ENCODE peak calls at places on chromosomes 11 and 22, in five cellular contexts. One of them, this sample, is unnamed. For H3K9me3, the result is how much of the 10 kb centered on the place peaks cover.

GRCh38 chr11:13388741-13389140 is 74.3 kb downstream of the BTBD10 start:
- DNase-seq in adipocyte: no peak
- DNase-seq in adrenal gland: no peak
- DNase-seq in thyroid gland: no peak
- DNase-seq in mesenchymal stem cell: no peak
- DNase-seq in this sample: no peak

GRCh38 chr11:115585361-115586024 is 81.3 kb upstream of the CADM1 start:
- DNase-seq in adipocyte: no peak
- DNase-seq in adrenal gland: no peak
- DNase-seq in thyroid gland: no peak
- DNase-seq in mesenchymal stem cell: no peak
- DNase-seq in this sample: no peak

GRCh38 chr22:37609240-37610152 is 862 bp downstream of the GGA1 start:
- DNase-seq in adipocyte: peak
- DNase-seq in adrenal gland: no peak
- DNase-seq in thyroid gland: peak
- DNase-seq in mesenchymal stem cell: peak
- DNase-seq in this sample: no peak

GRCh38 chr11:64856382-64857227 is 12.2 kb upstream of the CDC42BPG start:
- DNase-seq in adipocyte: peak
- DNase-seq in adrenal gland: peak
- DNase-seq in thyroid gland: peak
- DNase-seq in mesenchymal stem cell: peak
- DNase-seq in this sample: no peak

GRCh38 chr22:25475554-25476022 is 88.9 kb upstream of the GRK3 start:
- DNase-seq in adipocyte: peak
- DNase-seq in adrenal gland: peak
- DNase-seq in thyroid gland: peak
- DNase-seq in mesenchymal stem cell: peak
- DNase-seq in this sample: no peak

GRCh38 chr22:25484916-25485315 is 79.6 kb upstream of the GRK3 start:
- DNase-seq in adipocyte: no peak
- DNase-seq in adrenal gland: no peak
- DNase-seq in thyroid gland: no peak
- DNase-seq in mesenchymal stem cell: no peak
- DNase-seq in this sample: no peak

GRCh38 chr11:72042059-72042425 is 38.3 kb downstream of the NUMA1 start:
- DNase-seq in adipocyte: no peak
- DNase-seq in adrenal gland: no peak
- DNase-seq in thyroid gland: no peak
- DNase-seq in mesenchymal stem cell: no peak
- DNase-seq in this sample: no peak

GRCh38 chr22:21865041-21865440 is 2.4 kb downstream of the MAPK1 start:
- DNase-seq in adipocyte: peak
- DNase-seq in adrenal gland: peak
- DNase-seq in thyroid gland: peak
- DNase-seq in mesenchymal stem cell: peak
- DNase-seq in this sample: no peak

GRCh38 chr11:73317373-73317772 is 9.3 kb downstream of the ARHGEF17 start:
- DNase-seq in adipocyte: no peak
- DNase-seq in adrenal gland: no peak
- DNase-seq in thyroid gland: peak
- DNase-seq in mesenchymal stem cell: no peak
- DNase-seq in this sample: no peak

GRCh38 chr11:32069361-32070058 is 21.4 kb upstream of the RCN1 start:
- DNase-seq in adipocyte: no peak
- DNase-seq in adrenal gland: no peak
- DNase-seq in thyroid gland: no peak
- DNase-seq in mesenchymal stem cell: no peak
- DNase-seq in this sample: no peak

GRCh38 chr11:69637601-69637955 is 3.4 kb upstream of the CCND1 start:
- DNase-seq in adipocyte: no peak
- DNase-seq in adrenal gland: no peak
- DNase-seq in thyroid gland: no peak
- DNase-seq in mesenchymal stem cell: no peak
- DNase-seq in this sample: no peak

GRCh38 chr11:73226297-73227006 is 8.4 kb downstream of the P2RY2 start:
- DNase-seq in adipocyte: no peak
- DNase-seq in adrenal gland: no peak
- DNase-seq in thyroid gland: peak
- DNase-seq in mesenchymal stem cell: no peak
- DNase-seq in this sample: no peak

GRCh38 chr11:61472282-61472681 is 36.3 kb upstream of the LRRC10B start:
- DNase-seq in adipocyte: no peak
- DNase-seq in adrenal gland: peak
- DNase-seq in thyroid gland: peak
- DNase-seq in mesenchymal stem cell: no peak
- DNase-seq in this sample: no peak

GRCh38 chr11:2512431-2513407 is 67.9 kb downstream of the KCNQ1 start:
- DNase-seq in adipocyte: no peak
- DNase-seq in adrenal gland: peak
- DNase-seq in thyroid gland: peak
- DNase-seq in mesenchymal stem cell: no peak
- DNase-seq in this sample: no peak

GRCh38 chr11:24093410-24093809 is 403.4 kb upstream of the LUZP2 start:
- DNase-seq in adipocyte: no peak
- DNase-seq in adrenal gland: no peak
- DNase-seq in thyroid gland: no peak
- DNase-seq in mesenchymal stem cell: no peak
- DNase-seq in this sample: no peak

GRCh38 chr11:70926543-70926942 is 325.8 kb downstream of the SHANK2 start:
- DNase-seq in adipocyte: no peak
- DNase-seq in adrenal gland: no peak
- DNase-seq in thyroid gland: no peak
- DNase-seq in mesenchymal stem cell: no peak
- DNase-seq in this sample: no peak

GRCh38 chr11:34433899-34434298 is 4.8 kb upstream of the CAT start:
- DNase-seq in adipocyte: no peak
- DNase-seq in adrenal gland: no peak
- DNase-seq in thyroid gland: no peak
- DNase-seq in mesenchymal stem cell: no peak
- DNase-seq in this sample: no peak

GRCh38 chr11:114820621-114821020 is 142.3 kb downstream of the NXPE2 start:
- DNase-seq in adipocyte: no peak
- DNase-seq in adrenal gland: no peak
- DNase-seq in thyroid gland: no peak
- DNase-seq in mesenchymal stem cell: no peak
- DNase-seq in this sample: no peak

GRCh38 chr11:26248661-26249060 is 83.3 kb upstream of the ANO3 start:
- DNase-seq in adipocyte: no peak
- DNase-seq in adrenal gland: no peak
- DNase-seq in thyroid gland: no peak
- DNase-seq in mesenchymal stem cell: no peak
- DNase-seq in this sample: no peak

GRCh38 chr11:120132645-120133185 is 5.2 kb downstream of the TRIM29 start:
- DNase-seq in adipocyte: no peak
- DNase-seq in adrenal gland: peak
- DNase-seq in thyroid gland: no peak
- DNase-seq in mesenchymal stem cell: no peak
- DNase-seq in this sample: no peak

GRCh38 chr22:49011379-49011768 is 816.3 kb downstream of the BRD1 start:
- DNase-seq in adipocyte: no peak
- DNase-seq in adrenal gland: peak
- DNase-seq in thyroid gland: no peak
- DNase-seq in mesenchymal stem cell: no peak
- DNase-seq in this sample: no peak
- H3K9me3 ChIP-seq in adipocyte: under half
- H3K9me3 ChIP-seq in adrenal gland: under half
- H3K9me3 ChIP-seq in thyroid gland: under half
- H3K9me3 ChIP-seq in mesenchymal stem cell: under half
- H3K9me3 ChIP-seq in this sample: under half

GRCh38 chr22:47291565-47292495 is 529.4 kb downstream of the TBC1D22A start:
- DNase-seq in adipocyte: no peak
- DNase-seq in adrenal gland: no peak
- DNase-seq in thyroid gland: peak
- DNase-seq in mesenchymal stem cell: no peak
- DNase-seq in this sample: no peak
- H3K9me3 ChIP-seq in adipocyte: under half
- H3K9me3 ChIP-seq in adrenal gland: under half
- H3K9me3 ChIP-seq in thyroid gland: under half
- H3K9me3 ChIP-seq in mesenchymal stem cell: under half
- H3K9me3 ChIP-seq in this sample: under half

DNA sequence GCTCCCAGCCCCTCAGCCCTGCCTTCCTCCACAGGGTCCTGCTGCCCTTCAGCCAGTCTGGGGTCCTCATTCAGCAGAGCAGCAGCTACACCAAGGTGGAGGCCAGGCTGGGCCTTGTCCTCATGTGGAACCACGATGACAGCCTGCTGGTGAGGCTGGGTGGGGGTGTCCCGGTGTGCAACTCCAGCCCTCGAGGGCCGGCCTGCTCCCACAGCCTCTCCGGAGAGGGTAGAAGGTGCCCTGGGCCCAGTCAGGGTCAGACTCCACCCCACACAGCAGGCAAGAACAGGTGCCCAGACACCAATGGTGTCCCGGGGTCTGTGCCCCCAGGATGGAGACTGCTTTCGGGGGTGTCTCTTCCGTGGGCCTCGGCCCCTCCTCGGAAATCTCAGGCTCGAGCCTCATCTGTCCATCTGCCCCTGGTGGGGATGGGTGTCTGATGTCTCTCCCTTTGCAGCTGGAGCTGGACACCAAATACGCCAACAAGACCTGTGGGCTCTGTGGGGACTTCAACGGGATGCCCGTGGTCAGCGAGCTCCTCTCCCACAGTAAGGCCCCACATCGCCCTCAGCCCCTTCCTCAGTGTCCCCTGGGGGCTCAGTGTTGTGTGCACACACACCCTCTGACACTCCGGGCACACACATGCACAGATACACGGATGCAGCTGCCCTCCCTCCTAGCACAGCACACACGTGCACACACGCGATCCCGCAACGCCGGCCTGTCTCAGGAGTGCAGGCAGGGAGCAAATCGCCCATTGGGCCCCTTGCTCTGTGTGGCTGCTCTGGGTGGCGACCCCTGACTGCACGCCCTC is 5.0 kb downstream of the MUC5AC start:
- DNase-seq in adipocyte: no peak
- DNase-seq in adrenal gland: no peak
- DNase-seq in thyroid gland: no peak
- DNase-seq in mesenchymal stem cell: no peak
- DNase-seq in this sample: no peak
- H3K9me3 ChIP-seq in adipocyte: under half
- H3K9me3 ChIP-seq in adrenal gland: under half
- H3K9me3 ChIP-seq in thyroid gland: under half
- H3K9me3 ChIP-seq in mesenchymal stem cell: under half
- H3K9me3 ChIP-seq in this sample: under half

DNA sequence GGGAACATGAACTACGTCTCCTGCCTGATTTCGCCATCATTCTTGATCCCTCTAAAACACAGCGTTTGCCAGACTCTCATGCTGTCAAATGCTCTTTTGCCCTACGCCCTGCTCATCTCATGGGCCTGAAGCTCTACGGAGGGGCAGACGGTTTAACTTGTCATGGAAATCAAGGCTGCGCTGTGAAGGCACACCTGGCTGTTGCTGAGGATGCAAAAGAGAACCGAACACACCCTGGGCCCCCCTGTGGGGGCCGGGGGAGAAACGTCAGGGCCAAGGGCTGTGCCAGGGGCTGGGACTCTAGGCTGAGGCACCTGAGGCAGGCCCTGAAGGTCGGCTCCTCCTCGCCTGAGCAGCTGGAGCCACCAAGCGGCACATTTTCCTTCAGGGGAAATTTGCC is 957.2 kb downstream of the BRD1 start:
- DNase-seq in adipocyte: no peak
- DNase-seq in adrenal gland: no peak
- DNase-seq in thyroid gland: no peak
- DNase-seq in mesenchymal stem cell: no peak
- DNase-seq in this sample: no peak
- H3K9me3 ChIP-seq in adipocyte: under half
- H3K9me3 ChIP-seq in adrenal gland: under half
- H3K9me3 ChIP-seq in thyroid gland: under half
- H3K9me3 ChIP-seq in mesenchymal stem cell: under half
- H3K9me3 ChIP-seq in this sample: under half

DNA sequence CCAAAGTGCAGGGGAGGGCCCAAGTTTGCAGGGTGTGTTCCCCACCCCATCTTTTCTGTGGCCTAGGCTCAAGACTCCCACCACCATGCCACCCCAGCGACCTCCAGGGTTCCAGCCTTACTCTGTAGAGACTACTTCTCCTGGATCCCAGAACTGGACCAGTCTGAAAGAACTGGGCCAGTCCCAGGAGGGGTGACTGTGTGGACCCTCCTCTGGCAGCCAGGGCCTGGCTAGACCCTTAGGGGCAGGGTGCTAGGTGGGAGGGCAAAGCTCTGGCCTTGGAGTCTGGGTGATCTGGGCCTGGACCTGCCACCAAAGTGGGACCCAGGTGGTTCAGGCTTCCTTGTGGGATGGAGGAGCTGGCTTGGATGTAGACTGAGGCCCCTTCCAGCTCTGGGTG is 41.8 kb upstream of the ACCSL start:
- DNase-seq in adipocyte: no peak
- DNase-seq in adrenal gland: peak
- DNase-seq in thyroid gland: no peak
- DNase-seq in mesenchymal stem cell: no peak
- DNase-seq in this sample: no peak
- H3K9me3 ChIP-seq in adipocyte: under half
- H3K9me3 ChIP-seq in adrenal gland: under half
- H3K9me3 ChIP-seq in thyroid gland: under half
- H3K9me3 ChIP-seq in mesenchymal stem cell: under half
- H3K9me3 ChIP-seq in this sample: under half